ENCODE peak calls at places on chromosomes 2 and 18, in seven cellular contexts. One of them, this sample, is unnamed. For H3K9me3, the result is how much of the 10 kb centered on the place peaks cover.

GRCh38 chr2:68698567-68699377 is 35.8 kb upstream of the ARHGAP25 start:
- DNase-seq in esophagus squamous epithelium: no peak
- DNase-seq in sigmoid colon: no peak
- DNase-seq in heart left ventricle: no peak
- DNase-seq in thyroid gland: no peak
- DNase-seq in adrenal gland: no peak
- DNase-seq in upper lobe of left lung: no peak
- DNase-seq in this sample: no peak

GRCh38 chr2:121519732-121520640 is 10.7 kb upstream of the RNU4ATAC start:
- DNase-seq in esophagus squamous epithelium: no peak
- DNase-seq in sigmoid colon: no peak
- DNase-seq in thyroid gland: peak
- DNase-seq in adrenal gland: no peak
- DNase-seq in upper lobe of left lung: peak
- DNase-seq in heart left ventricle: no peak
- DNase-seq in this sample: no peak

GRCh38 chr2:240205348-240205747 is 64.9 kb upstream of the OTOS start:
- DNase-seq in adrenal gland: peak
- DNase-seq in upper lobe of left lung: no peak
- DNase-seq in heart left ventricle: peak
- DNase-seq in sigmoid colon: peak
- DNase-seq in esophagus squamous epithelium: no peak
- DNase-seq in thyroid gland: no peak
- DNase-seq in this sample: no peak

GRCh38 chr2:953975-954686 is 3.5 kb downstream of the SNTG2 start:
- DNase-seq in upper lobe of left lung: no peak
- DNase-seq in thyroid gland: no peak
- DNase-seq in heart left ventricle: no peak
- DNase-seq in esophagus squamous epithelium: no peak
- DNase-seq in adrenal gland: no peak
- DNase-seq in sigmoid colon: no peak
- DNase-seq in this sample: no peak

GRCh38 chr18:31977270-31977872 is 34.4 kb upstream of the TRAPPC8 start:
- DNase-seq in upper lobe of left lung: no peak
- DNase-seq in esophagus squamous epithelium: no peak
- DNase-seq in thyroid gland: peak
- DNase-seq in sigmoid colon: no peak
- DNase-seq in heart left ventricle: no peak
- DNase-seq in adrenal gland: peak
- DNase-seq in this sample: peak

GRCh38 chr18:58715540-58715939 is 44.3 kb downstream of the MALT1 start:
- DNase-seq in upper lobe of left lung: no peak
- DNase-seq in sigmoid colon: no peak
- DNase-seq in thyroid gland: no peak
- DNase-seq in heart left ventricle: no peak
- DNase-seq in adrenal gland: no peak
- DNase-seq in esophagus squamous epithelium: no peak
- DNase-seq in this sample: no peak

GRCh38 chr2:191382801-191383200 is 137.6 kb downstream of the MYO1B start:
- DNase-seq in esophagus squamous epithelium: no peak
- DNase-seq in upper lobe of left lung: no peak
- DNase-seq in heart left ventricle: no peak
- DNase-seq in thyroid gland: no peak
- DNase-seq in adrenal gland: no peak
- DNase-seq in sigmoid colon: no peak
- DNase-seq in this sample: peak

GRCh38 chr2:31234690-31235503 is 945 bp downstream of the EHD3 start:
- DNase-seq in heart left ventricle: no peak
- DNase-seq in adrenal gland: no peak
- DNase-seq in upper lobe of left lung: no peak
- DNase-seq in esophagus squamous epithelium: no peak
- DNase-seq in sigmoid colon: no peak
- DNase-seq in thyroid gland: no peak
- DNase-seq in this sample: no peak

GRCh38 chr18:65439184-65439583 is 311.6 kb upstream of the CDH7 start:
- DNase-seq in upper lobe of left lung: no peak
- DNase-seq in adrenal gland: no peak
- DNase-seq in sigmoid colon: no peak
- DNase-seq in heart left ventricle: no peak
- DNase-seq in thyroid gland: no peak
- DNase-seq in esophagus squamous epithelium: no peak
- DNase-seq in this sample: no peak

GRCh38 chr2:5076599-5076998 is 615.6 kb upstream of the SOX11 start:
- DNase-seq in heart left ventricle: no peak
- DNase-seq in upper lobe of left lung: no peak
- DNase-seq in thyroid gland: no peak
- DNase-seq in adrenal gland: no peak
- DNase-seq in sigmoid colon: no peak
- DNase-seq in esophagus squamous epithelium: no peak
- DNase-seq in this sample: no peak

GRCh38 chr2:38394903-38395341 is 17.8 kb upstream of the ATL2 start:
- DNase-seq in esophagus squamous epithelium: no peak
- DNase-seq in sigmoid colon: no peak
- DNase-seq in heart left ventricle: no peak
- DNase-seq in thyroid gland: no peak
- DNase-seq in upper lobe of left lung: no peak
- DNase-seq in adrenal gland: no peak
- DNase-seq in this sample: no peak

GRCh38 chr18:46867471-46868170 is 49.7 kb downstream of the PIAS2 start:
- DNase-seq in esophagus squamous epithelium: no peak
- DNase-seq in thyroid gland: no peak
- DNase-seq in adrenal gland: no peak
- DNase-seq in heart left ventricle: no peak
- DNase-seq in upper lobe of left lung: no peak
- DNase-seq in sigmoid colon: no peak
- DNase-seq in this sample: no peak

GRCh38 chr18:64929026-64929425 is 780.1 kb upstream of the LINC00305 start:
- DNase-seq in adrenal gland: no peak
- DNase-seq in esophagus squamous epithelium: no peak
- DNase-seq in heart left ventricle: no peak
- DNase-seq in upper lobe of left lung: no peak
- DNase-seq in sigmoid colon: no peak
- DNase-seq in thyroid gland: no peak
- DNase-seq in this sample: no peak

GRCh38 chr18:41853280-41853679 is 101.8 kb upstream of the PIK3C3 start:
- DNase-seq in heart left ventricle: no peak
- DNase-seq in upper lobe of left lung: no peak
- DNase-seq in esophagus squamous epithelium: no peak
- DNase-seq in sigmoid colon: no peak
- DNase-seq in adrenal gland: no peak
- DNase-seq in thyroid gland: no peak
- DNase-seq in this sample: no peak

GRCh38 chr18:54904521-54904920 is 54.7 kb downstream of the CCDC68 start:
- DNase-seq in heart left ventricle: no peak
- DNase-seq in thyroid gland: no peak
- DNase-seq in adrenal gland: no peak
- DNase-seq in esophagus squamous epithelium: no peak
- DNase-seq in upper lobe of left lung: no peak
- DNase-seq in sigmoid colon: no peak
- DNase-seq in this sample: no peak

GRCh38 chr2:172888704-172889103 is 153.1 kb downstream of the RAPGEF4 start:
- DNase-seq in thyroid gland: no peak
- DNase-seq in upper lobe of left lung: no peak
- DNase-seq in heart left ventricle: no peak
- DNase-seq in sigmoid colon: no peak
- DNase-seq in esophagus squamous epithelium: no peak
- DNase-seq in adrenal gland: no peak
- DNase-seq in this sample: no peak

GRCh38 chr18:63431180-63431579 is 8.9 kb upstream of the VPS4B start:
- DNase-seq in sigmoid colon: no peak
- DNase-seq in thyroid gland: no peak
- DNase-seq in adrenal gland: no peak
- DNase-seq in esophagus squamous epithelium: no peak
- DNase-seq in heart left ventricle: no peak
- DNase-seq in upper lobe of left lung: no peak
- DNase-seq in this sample: no peak

GRCh38 chr2:217105733-217106649 is 246.1 kb upstream of the TNP1 start:
- DNase-seq in adrenal gland: no peak
- DNase-seq in thyroid gland: no peak
- DNase-seq in heart left ventricle: no peak
- DNase-seq in sigmoid colon: no peak
- DNase-seq in esophagus squamous epithelium: no peak
- DNase-seq in upper lobe of left lung: no peak
- DNase-seq in this sample: no peak

GRCh38 chr2:109214651-109215371 is 85.8 kb downstream of the SH3RF3 start:
- DNase-seq in upper lobe of left lung: no peak
- DNase-seq in thyroid gland: no peak
- DNase-seq in sigmoid colon: peak
- DNase-seq in esophagus squamous epithelium: no peak
- DNase-seq in adrenal gland: no peak
- DNase-seq in heart left ventricle: no peak
- DNase-seq in this sample: no peak

DNA sequence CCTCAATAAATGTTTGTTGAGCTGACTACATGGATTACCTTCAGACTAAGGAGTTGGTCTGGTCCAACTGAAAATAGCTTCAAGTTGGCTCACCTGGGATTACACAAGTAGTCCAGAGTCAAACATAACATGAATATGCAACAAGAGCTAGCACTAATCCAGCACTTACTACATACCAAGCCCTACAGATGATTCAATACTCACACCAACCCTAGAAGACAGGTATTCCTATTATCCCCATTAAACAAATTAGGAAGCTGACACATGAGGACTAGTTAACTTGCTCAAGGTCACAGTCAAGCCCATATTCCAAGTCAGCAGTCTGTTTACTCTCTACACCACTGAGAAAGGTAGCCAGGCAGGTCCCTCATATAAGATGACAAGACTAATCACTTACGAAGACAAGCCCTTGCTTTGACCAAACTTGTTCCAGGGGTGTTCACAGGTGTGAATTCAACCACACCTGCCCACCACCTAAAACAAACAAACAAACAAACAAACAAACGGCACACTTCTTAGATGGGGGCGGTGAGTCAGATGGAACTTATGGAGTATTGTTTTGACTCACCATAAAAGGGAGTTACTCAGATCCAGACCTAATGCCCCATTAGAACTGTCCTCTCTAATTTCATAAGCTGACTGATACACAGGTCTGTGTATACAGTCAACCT is 29.1 kb downstream of the TMEM131 start:
- DNase-seq in adrenal gland: no peak
- DNase-seq in esophagus squamous epithelium: no peak
- DNase-seq in thyroid gland: no peak
- DNase-seq in upper lobe of left lung: no peak
- DNase-seq in sigmoid colon: no peak
- DNase-seq in heart left ventricle: no peak
- DNase-seq in this sample: no peak
- H3K27ac ChIP-seq in adrenal gland: peak
- H3K27ac ChIP-seq in esophagus squamous epithelium: peak
- H3K27ac ChIP-seq in thyroid gland: no peak
- H3K27ac ChIP-seq in upper lobe of left lung: no peak
- H3K27ac ChIP-seq in sigmoid colon: no peak
- H3K27ac ChIP-seq in heart left ventricle: no peak
- H3K27ac ChIP-seq in this sample: peak

GRCh38 chr2:36423619-36424120 is 68.1 kb downstream of the CRIM1 start:
- DNase-seq in heart left ventricle: no peak
- DNase-seq in adrenal gland: no peak
- DNase-seq in sigmoid colon: no peak
- DNase-seq in esophagus squamous epithelium: no peak
- DNase-seq in thyroid gland: no peak
- DNase-seq in upper lobe of left lung: no peak
- DNase-seq in this sample: no peak

GRCh38 chr2:36432479-36432878 is 76.9 kb downstream of the CRIM1 start:
- DNase-seq in adrenal gland: no peak
- DNase-seq in upper lobe of left lung: no peak
- DNase-seq in thyroid gland: no peak
- DNase-seq in heart left ventricle: no peak
- DNase-seq in esophagus squamous epithelium: no peak
- DNase-seq in sigmoid colon: no peak
- DNase-seq in this sample: no peak

GRCh38 chr2:36423172-36423571 is 67.6 kb downstream of the CRIM1 start:
- DNase-seq in adrenal gland: no peak
- DNase-seq in sigmoid colon: no peak
- DNase-seq in esophagus squamous epithelium: no peak
- DNase-seq in heart left ventricle: no peak
- DNase-seq in thyroid gland: no peak
- DNase-seq in upper lobe of left lung: no peak
- DNase-seq in this sample: no peak

GRCh38 chr2:36425771-36426340 is 70.3 kb downstream of the CRIM1 start:
- DNase-seq in heart left ventricle: no peak
- DNase-seq in sigmoid colon: no peak
- DNase-seq in thyroid gland: no peak
- DNase-seq in upper lobe of left lung: no peak
- DNase-seq in adrenal gland: no peak
- DNase-seq in esophagus squamous epithelium: no peak
- DNase-seq in this sample: no peak

GRCh38 chr2:36427790-36428243 is 72.2 kb downstream of the CRIM1 start:
- DNase-seq in sigmoid colon: no peak
- DNase-seq in heart left ventricle: no peak
- DNase-seq in adrenal gland: no peak
- DNase-seq in upper lobe of left lung: no peak
- DNase-seq in thyroid gland: no peak
- DNase-seq in esophagus squamous epithelium: no peak
- DNase-seq in this sample: no peak
- TF ChIP-seq POLR2A in sigmoid colon: no peak
- TF ChIP-seq POLR2A in heart left ventricle: no peak
- TF ChIP-seq POLR2A in adrenal gland: no peak
- TF ChIP-seq POLR2A in upper lobe of left lung: no peak
- TF ChIP-seq POLR2A in thyroid gland: no peak
- TF ChIP-seq POLR2A in esophagus squamous epithelium: no peak
- TF ChIP-seq POLR2A in this sample: no peak

GRCh38 chr2:168327328-168327727 is 79.9 kb upstream of the STK39 start:
- DNase-seq in thyroid gland: no peak
- DNase-seq in heart left ventricle: no peak
- DNase-seq in esophagus squamous epithelium: no peak
- DNase-seq in sigmoid colon: no peak
- DNase-seq in upper lobe of left lung: no peak
- DNase-seq in adrenal gland: no peak
- DNase-seq in this sample: no peak
- H3K9me3 ChIP-seq in thyroid gland: under half
- H3K9me3 ChIP-seq in heart left ventricle: under half
- H3K9me3 ChIP-seq in esophagus squamous epithelium: under half
- H3K9me3 ChIP-seq in sigmoid colon: under half
- H3K9me3 ChIP-seq in upper lobe of left lung: under half
- H3K9me3 ChIP-seq in adrenal gland: under half
- H3K9me3 ChIP-seq in this sample: under half

GRCh38 chr18:79951545-79952456 is at the start of gene SLC66A2:
- DNase-seq in esophagus squamous epithelium: peak
- DNase-seq in sigmoid colon: peak
- DNase-seq in thyroid gland: peak
- DNase-seq in adrenal gland: peak
- DNase-seq in heart left ventricle: peak
- DNase-seq in upper lobe of left lung: peak
- DNase-seq in this sample: peak

GRCh38 chr18:79947881-79948610 is 3.4 kb downstream of the SLC66A2 start:
- DNase-seq in thyroid gland: peak
- DNase-seq in heart left ventricle: no peak
- DNase-seq in sigmoid colon: peak
- DNase-seq in esophagus squamous epithelium: no peak
- DNase-seq in upper lobe of left lung: no peak
- DNase-seq in adrenal gland: no peak
- DNase-seq in this sample: no peak

GRCh38 chr18:79948719-79949411 is 2.6 kb downstream of the SLC66A2 start:
- DNase-seq in adrenal gland: no peak
- DNase-seq in esophagus squamous epithelium: no peak
- DNase-seq in thyroid gland: no peak
- DNase-seq in sigmoid colon: peak
- DNase-seq in heart left ventricle: peak
- DNase-seq in upper lobe of left lung: peak
- DNase-seq in this sample: no peak

GRCh38 chr18:79950440-79951341 is 762 bp downstream of the SLC66A2 start:
- DNase-seq in esophagus squamous epithelium: no peak
- DNase-seq in upper lobe of left lung: peak
- DNase-seq in sigmoid colon: peak
- DNase-seq in heart left ventricle: peak
- DNase-seq in adrenal gland: peak
- DNase-seq in thyroid gland: no peak
- DNase-seq in this sample: peak

GRCh38 chr18:79949571-79950439 is 1.6 kb downstream of the SLC66A2 start:
- DNase-seq in thyroid gland: no peak
- DNase-seq in upper lobe of left lung: no peak
- DNase-seq in heart left ventricle: peak
- DNase-seq in adrenal gland: no peak
- DNase-seq in esophagus squamous epithelium: peak
- DNase-seq in sigmoid colon: peak
- DNase-seq in this sample: peak
- H3K27ac ChIP-seq in thyroid gland: peak
- H3K27ac ChIP-seq in upper lobe of left lung: peak
- H3K27ac ChIP-seq in heart left ventricle: peak
- H3K27ac ChIP-seq in adrenal gland: peak
- H3K27ac ChIP-seq in esophagus squamous epithelium: peak
- H3K27ac ChIP-seq in sigmoid colon: peak
- H3K27ac ChIP-seq in this sample: no peak